ENCODE peak calls at places on chromosome 21, in nine cellular contexts. One of them, this sample, is unnamed. For H3K4me1, the result is how much of the 10 kb centered on the place peaks cover.

GRCh38 chr21:16794944-16795343 is 717.9 kb upstream of the CXADR start:
- DNase-seq in transverse colon: no peak
- DNase-seq in A549: peak
- DNase-seq in esophagus muscularis mucosa: no peak
- DNase-seq in PC-3: peak
- DNase-seq in Caco-2: no peak
- DNase-seq in breast epithelium: no peak
- DNase-seq in cardiac muscle cell: no peak
- DNase-seq in body of pancreas: peak
- DNase-seq in this sample: no peak

GRCh38 chr21:45836268-45836655 is 145.3 kb upstream of the COL6A1 start:
- DNase-seq in transverse colon: no peak
- DNase-seq in A549: no peak
- DNase-seq in esophagus muscularis mucosa: no peak
- DNase-seq in PC-3: no peak
- DNase-seq in Caco-2: no peak
- DNase-seq in breast epithelium: no peak
- DNase-seq in cardiac muscle cell: no peak
- DNase-seq in body of pancreas: no peak
- DNase-seq in this sample: no peak

GRCh38 chr21:44741921-44742320 is 30.5 kb upstream of the TSPEAR start:
- DNase-seq in transverse colon: no peak
- DNase-seq in A549: no peak
- DNase-seq in esophagus muscularis mucosa: no peak
- DNase-seq in PC-3: no peak
- DNase-seq in Caco-2: no peak
- DNase-seq in breast epithelium: no peak
- DNase-seq in cardiac muscle cell: no peak
- DNase-seq in body of pancreas: no peak
- DNase-seq in this sample: no peak

GRCh38 chr21:18155508-18156193 is 89.0 kb upstream of the CHODL start:
- DNase-seq in transverse colon: no peak
- DNase-seq in A549: no peak
- DNase-seq in esophagus muscularis mucosa: no peak
- DNase-seq in PC-3: peak
- DNase-seq in Caco-2: no peak
- DNase-seq in breast epithelium: no peak
- DNase-seq in cardiac muscle cell: peak
- DNase-seq in body of pancreas: no peak
- DNase-seq in this sample: no peak

GRCh38 chr21:14616303-14617039 is 70.4 kb upstream of the SAMSN1 start:
- DNase-seq in transverse colon: no peak
- DNase-seq in A549: no peak
- DNase-seq in esophagus muscularis mucosa: no peak
- DNase-seq in PC-3: peak
- DNase-seq in Caco-2: no peak
- DNase-seq in breast epithelium: no peak
- DNase-seq in cardiac muscle cell: no peak
- DNase-seq in body of pancreas: no peak
- DNase-seq in this sample: no peak

GRCh38 chr21:8993943-8994639 is 1527.3 kb upstream of the TPTE start:
- DNase-seq in transverse colon: no peak
- DNase-seq in A549: peak
- DNase-seq in esophagus muscularis mucosa: peak
- DNase-seq in PC-3: peak
- DNase-seq in Caco-2: no peak
- DNase-seq in breast epithelium: no peak
- DNase-seq in cardiac muscle cell: no peak
- DNase-seq in body of pancreas: no peak
- DNase-seq in this sample: peak

GRCh38 chr21:27423073-27423472 is 456.2 kb upstream of the ADAMTS5 start:
- DNase-seq in transverse colon: peak
- DNase-seq in A549: no peak
- DNase-seq in esophagus muscularis mucosa: no peak
- DNase-seq in PC-3: peak
- DNase-seq in Caco-2: no peak
- DNase-seq in breast epithelium: no peak
- DNase-seq in cardiac muscle cell: no peak
- DNase-seq in body of pancreas: peak
- DNase-seq in this sample: peak

GRCh38 chr21:37554661-37555379 is 188.2 kb downstream of the DYRK1A start:
- DNase-seq in transverse colon: no peak
- DNase-seq in A549: no peak
- DNase-seq in esophagus muscularis mucosa: peak
- DNase-seq in PC-3: no peak
- DNase-seq in Caco-2: no peak
- DNase-seq in breast epithelium: no peak
- DNase-seq in cardiac muscle cell: no peak
- DNase-seq in body of pancreas: no peak
- DNase-seq in this sample: no peak

GRCh38 chr21:36918291-36918690 is 48.2 kb downstream of the HLCS start:
- DNase-seq in transverse colon: no peak
- DNase-seq in A549: no peak
- DNase-seq in esophagus muscularis mucosa: no peak
- DNase-seq in PC-3: no peak
- DNase-seq in Caco-2: no peak
- DNase-seq in breast epithelium: no peak
- DNase-seq in cardiac muscle cell: no peak
- DNase-seq in body of pancreas: peak
- DNase-seq in this sample: no peak

GRCh38 chr21:16713331-16714114 is 799.3 kb upstream of the CXADR start:
- DNase-seq in transverse colon: no peak
- DNase-seq in A549: no peak
- DNase-seq in esophagus muscularis mucosa: no peak
- DNase-seq in PC-3: no peak
- DNase-seq in Caco-2: no peak
- DNase-seq in breast epithelium: no peak
- DNase-seq in cardiac muscle cell: no peak
- DNase-seq in body of pancreas: no peak
- DNase-seq in this sample: no peak

GRCh38 chr21:28142692-28143091 is 850.0 kb downstream of the LTN1 start:
- DNase-seq in transverse colon: no peak
- DNase-seq in A549: no peak
- DNase-seq in esophagus muscularis mucosa: no peak
- DNase-seq in PC-3: peak
- DNase-seq in Caco-2: no peak
- DNase-seq in breast epithelium: no peak
- DNase-seq in cardiac muscle cell: no peak
- DNase-seq in body of pancreas: peak
- DNase-seq in this sample: no peak

GRCh38 chr21:24705201-24705600 is 902.1 kb downstream of the MRPL39 start:
- DNase-seq in transverse colon: no peak
- DNase-seq in A549: no peak
- DNase-seq in esophagus muscularis mucosa: no peak
- DNase-seq in PC-3: no peak
- DNase-seq in Caco-2: no peak
- DNase-seq in breast epithelium: no peak
- DNase-seq in cardiac muscle cell: no peak
- DNase-seq in body of pancreas: no peak
- DNase-seq in this sample: no peak

GRCh38 chr21:26965567-26966359 is 1.1 kb downstream of the ADAMTS5 start:
- DNase-seq in transverse colon: peak
- DNase-seq in A549: no peak
- DNase-seq in esophagus muscularis mucosa: no peak
- DNase-seq in PC-3: no peak
- DNase-seq in Caco-2: no peak
- DNase-seq in breast epithelium: peak
- DNase-seq in cardiac muscle cell: peak
- DNase-seq in body of pancreas: peak
- DNase-seq in this sample: peak

GRCh38 chr21:44462834-44463200 is 7.5 kb downstream of the LRRC3 start:
- DNase-seq in transverse colon: no peak
- DNase-seq in A549: no peak
- DNase-seq in esophagus muscularis mucosa: no peak
- DNase-seq in PC-3: no peak
- DNase-seq in Caco-2: no peak
- DNase-seq in breast epithelium: no peak
- DNase-seq in cardiac muscle cell: no peak
- DNase-seq in body of pancreas: no peak
- DNase-seq in this sample: peak

GRCh38 chr21:42252778-42253340 is 33.9 kb downstream of the ABCG1 start:
- DNase-seq in transverse colon: peak
- DNase-seq in A549: no peak
- DNase-seq in esophagus muscularis mucosa: no peak
- DNase-seq in PC-3: no peak
- DNase-seq in Caco-2: no peak
- DNase-seq in breast epithelium: no peak
- DNase-seq in cardiac muscle cell: no peak
- DNase-seq in body of pancreas: peak
- DNase-seq in this sample: no peak
- H3K4me1 ChIP-seq in transverse colon: under half
- H3K4me1 ChIP-seq in A549: under half
- H3K4me1 ChIP-seq in esophagus muscularis mucosa: under half
- H3K4me1 ChIP-seq in PC-3: under half
- H3K4me1 ChIP-seq in Caco-2: under half
- H3K4me1 ChIP-seq in breast epithelium: under half
- H3K4me1 ChIP-seq in cardiac muscle cell: under half
- H3K4me1 ChIP-seq in body of pancreas: under half
- H3K4me1 ChIP-seq in this sample: under half

DNA sequence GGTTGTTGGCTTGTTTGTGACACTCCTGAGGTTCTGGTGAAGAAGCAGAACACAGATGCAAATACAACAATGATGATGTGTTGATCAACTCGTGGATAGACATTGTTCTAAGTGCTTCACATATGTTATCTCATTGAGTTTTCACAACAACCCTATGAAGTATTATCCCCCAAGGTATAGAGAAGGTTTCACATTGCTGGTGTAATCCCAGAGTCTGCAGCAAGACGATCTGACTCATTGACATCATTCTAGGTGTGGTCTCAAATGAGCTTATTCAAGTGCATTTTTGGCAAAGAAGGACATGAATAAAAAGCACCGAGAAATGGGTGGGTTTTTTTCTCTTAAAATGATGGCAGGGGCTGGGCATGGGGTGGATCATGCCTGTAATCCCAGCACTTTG is 64.1 kb upstream of the SCAF4 start:
- DNase-seq in transverse colon: no peak
- DNase-seq in A549: no peak
- DNase-seq in esophagus muscularis mucosa: no peak
- DNase-seq in PC-3: no peak
- DNase-seq in Caco-2: no peak
- DNase-seq in breast epithelium: no peak
- DNase-seq in cardiac muscle cell: no peak
- DNase-seq in body of pancreas: no peak
- DNase-seq in this sample: peak
- TF ChIP-seq CTCF in transverse colon: no peak
- TF ChIP-seq CTCF in A549: no peak
- TF ChIP-seq CTCF in esophagus muscularis mucosa: no peak
- TF ChIP-seq CTCF in PC-3: no peak
- TF ChIP-seq CTCF in Caco-2: no peak
- TF ChIP-seq CTCF in breast epithelium: no peak
- TF ChIP-seq CTCF in cardiac muscle cell: no peak
- TF ChIP-seq CTCF in body of pancreas: no peak
- TF ChIP-seq CTCF in this sample: no peak

GRCh38 chr21:20258542-20258941 is 739.7 kb upstream of the NCAM2 start:
- DNase-seq in transverse colon: no peak
- DNase-seq in A549: no peak
- DNase-seq in esophagus muscularis mucosa: no peak
- DNase-seq in PC-3: no peak
- DNase-seq in Caco-2: no peak
- DNase-seq in breast epithelium: no peak
- DNase-seq in cardiac muscle cell: peak
- DNase-seq in body of pancreas: no peak
- DNase-seq in this sample: no peak
- H3K4me1 ChIP-seq in transverse colon: under half
- H3K4me1 ChIP-seq in A549: under half
- H3K4me1 ChIP-seq in esophagus muscularis mucosa: under half
- H3K4me1 ChIP-seq in PC-3: under half
- H3K4me1 ChIP-seq in Caco-2: under half
- H3K4me1 ChIP-seq in breast epithelium: under half
- H3K4me1 ChIP-seq in cardiac muscle cell: under half
- H3K4me1 ChIP-seq in body of pancreas: under half
- H3K4me1 ChIP-seq in this sample: under half

GRCh38 chr21:38797470-38797869 is 8.3 kb upstream of the ETS2 start:
- DNase-seq in transverse colon: peak
- DNase-seq in A549: peak
- DNase-seq in esophagus muscularis mucosa: no peak
- DNase-seq in PC-3: peak
- DNase-seq in Caco-2: peak
- DNase-seq in breast epithelium: no peak
- DNase-seq in cardiac muscle cell: peak
- DNase-seq in body of pancreas: peak
- DNase-seq in this sample: no peak

GRCh38 chr21:38795475-38795874 is 10.3 kb upstream of the ETS2 start:
- DNase-seq in transverse colon: no peak
- DNase-seq in A549: no peak
- DNase-seq in esophagus muscularis mucosa: no peak
- DNase-seq in PC-3: no peak
- DNase-seq in Caco-2: no peak
- DNase-seq in breast epithelium: no peak
- DNase-seq in cardiac muscle cell: no peak
- DNase-seq in body of pancreas: no peak
- DNase-seq in this sample: no peak

GRCh38 chr21:38798081-38798480 is 7.6 kb upstream of the ETS2 start:
- DNase-seq in transverse colon: no peak
- DNase-seq in A549: no peak
- DNase-seq in esophagus muscularis mucosa: no peak
- DNase-seq in PC-3: no peak
- DNase-seq in Caco-2: no peak
- DNase-seq in breast epithelium: no peak
- DNase-seq in cardiac muscle cell: no peak
- DNase-seq in body of pancreas: no peak
- DNase-seq in this sample: no peak

GRCh38 chr21:38794978-38795377 is 10.8 kb upstream of the ETS2 start:
- DNase-seq in transverse colon: no peak
- DNase-seq in A549: no peak
- DNase-seq in esophagus muscularis mucosa: no peak
- DNase-seq in PC-3: no peak
- DNase-seq in Caco-2: no peak
- DNase-seq in breast epithelium: no peak
- DNase-seq in cardiac muscle cell: no peak
- DNase-seq in body of pancreas: peak
- DNase-seq in this sample: no peak

DNA sequence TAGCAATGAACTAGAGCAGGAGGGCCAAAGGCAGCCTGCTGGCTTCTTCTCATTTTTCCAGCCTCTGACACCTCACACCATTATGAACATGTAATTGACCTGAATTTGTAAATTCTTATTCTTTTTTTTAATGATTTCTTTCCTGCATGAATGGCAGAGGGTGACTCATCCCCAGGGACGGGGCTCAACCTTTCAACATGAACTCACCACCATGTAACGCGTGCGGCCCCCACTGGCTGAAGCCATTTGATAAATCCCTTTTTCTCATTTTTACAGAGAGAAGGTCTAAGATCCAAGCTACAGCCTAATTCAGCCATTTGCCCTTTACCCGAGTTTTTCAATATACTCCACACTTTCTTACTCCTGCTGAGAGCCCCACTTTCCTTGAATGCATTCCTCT is 9.3 kb upstream of the ETS2 start:
- DNase-seq in transverse colon: no peak
- DNase-seq in A549: no peak
- DNase-seq in esophagus muscularis mucosa: no peak
- DNase-seq in PC-3: peak
- DNase-seq in Caco-2: no peak
- DNase-seq in breast epithelium: no peak
- DNase-seq in cardiac muscle cell: no peak
- DNase-seq in body of pancreas: no peak
- DNase-seq in this sample: no peak
- TF ChIP-seq CTCF in transverse colon: no peak
- TF ChIP-seq CTCF in A549: no peak
- TF ChIP-seq CTCF in esophagus muscularis mucosa: no peak
- TF ChIP-seq CTCF in PC-3: peak
- TF ChIP-seq CTCF in Caco-2: no peak
- TF ChIP-seq CTCF in breast epithelium: no peak
- TF ChIP-seq CTCF in cardiac muscle cell: no peak
- TF ChIP-seq CTCF in body of pancreas: no peak
- TF ChIP-seq CTCF in this sample: peak